ENCODE peak calls at places on chromosomes 5 and 9, in eight cellular contexts. E is posterior cingulate gyrus; M is fibroblast of lung; D is NCI-H2029 treated with DMSO at 0.1 percent for 48 hours; F is HCT116; Z is breast epithelium; X is WERI-Rb-1; P is stimulated activated CD4-positive, alpha-beta T cell treated with anti-CD3 and anti-CD28 coated beads, Interleukin-1b, Interleukin-23, amount 100 ng/mL, for 4 hours. Y is an unnamed sample.

GRCh38 chr9:128066713-128067621 is at the start of gene NAIF1:
- DNase-seq in E (peak), M (peak), D (peak), F (peak), Z (peak), X (peak), P (peak), Y (peak)

GRCh38 chr5:36168737-36169136 is 16.8 kb downstream of the SKP2 start:
- DNase-seq in E (no peak), M (no peak), D (no peak), F (no peak), Z (no peak), X (no peak), P (no peak), Y (no peak)

GRCh38 chr9:113154936-113155335 is 4.1 kb downstream of the SLC31A2 start:
- DNase-seq in E (no peak), M (no peak), D (no peak), F (no peak), Z (no peak), X (no peak), P (no peak), Y (no peak)

GRCh38 chr5:72377920-72378635 is 57.9 kb downstream of the PTCD2 start:
- DNase-seq in E (no peak), M (no peak), D (no peak), F (no peak), Z (no peak), X (peak), P (no peak), Y (no peak)

GRCh38 chr9:120394058-120394669 is 185.8 kb downstream of the CDK5RAP2 start:
- DNase-seq in E (no peak), M (peak), D (no peak), F (no peak), Z (no peak), X (no peak), P (no peak), Y (no peak)

GRCh38 chr5:17355585-17356346 is 138.3 kb downstream of the BASP1 start:
- DNase-seq in E (no peak), M (peak), D (no peak), F (no peak), Z (no peak), X (no peak), P (no peak), Y (no peak)

GRCh38 chr9:26657958-26658357 is 234.6 kb downstream of the CAAP1 start:
- DNase-seq in E (no peak), M (no peak), D (no peak), F (no peak), Z (no peak), X (no peak), P (no peak), Y (no peak)

GRCh38 chr9:93216072-93216364 is 32.1 kb downstream of the WNK2 start:
- DNase-seq in E (no peak), M (no peak), D (no peak), F (no peak), Z (no peak), X (no peak), P (no peak), Y (no peak)

GRCh38 chr5:163407034-163407652 is 30.3 kb upstream of the CCNG1 start:
- DNase-seq in E (no peak), M (peak), D (no peak), F (no peak), Z (no peak), X (no peak), P (no peak), Y (no peak)

GRCh38 chr5:152297866-152298265 is 107.2 kb downstream of the NMUR2 start:
- DNase-seq in E (no peak), M (no peak), D (no peak), F (no peak), Z (no peak), X (no peak), P (no peak), Y (no peak)

GRCh38 chr9:18396102-18396728 is 77.7 kb upstream of the ADAMTSL1 start:
- DNase-seq in E (no peak), M (peak), D (no peak), F (no peak), Z (no peak), X (peak), P (no peak), Y (no peak)

Y was measured in CD8-positive, alpha-beta memory T cell.